ENCODE peak calls at places on chromosomes 4 and X, in ten cellular contexts. I, Q, M, Y, F, V, G, Z, C and P are unnamed samples.

GRCh38 chr4:153018031-153018430 is 81.9 kb downstream of the FHDC1 start:
- DNase-seq in F (no peak), C (peak), G (no peak), V (peak), Z (no peak), Y (no peak), I (no peak), Q (no peak), M (no peak), P (no peak)

GRCh38 chr4:81751531-81752291 is 280.0 kb upstream of the RASGEF1B start:
- DNase-seq in Y (no peak), Q (no peak), M (no peak), C (no peak), I (no peak), V (no peak), Z (no peak), F (no peak), G (no peak), P (no peak)

GRCh38 chr4:24495388-24495787 is 89.0 kb downstream of the DHX15 start:
- DNase-seq in F (no peak), Z (no peak), V (no peak), Q (no peak), G (no peak), M (no peak), C (no peak), I (no peak), Y (no peak), P (no peak)

GRCh38 chr4:8835521-8836365 is 35.9 kb downstream of the HMX1 start:
- DNase-seq in G (no peak), F (no peak), M (no peak), V (no peak), C (no peak), I (no peak), Q (no peak), Z (no peak), Y (no peak), P (no peak)

GRCh38 chrX:130754353-130754752 is 148.7 kb downstream of the ENOX2 start:
- DNase-seq in Z (no peak), F (no peak), C (no peak), I (no peak), V (no peak), Y (no peak), G (no peak), Q (no peak), M (no peak), P (no peak)

GRCh38 chr4:184153781-184154542 is 63.7 kb downstream of the ENPP6 start:
- DNase-seq in M (no peak), Y (no peak), Q (no peak), F (no peak), Z (no peak), I (no peak), C (no peak), G (no peak), V (no peak), P (no peak)

GRCh38 chrX:372856-373640 is 13.7 kb downstream of the PPP2R3B start:
- DNase-seq in G (no peak), Z (no peak), V (no peak), M (peak), Y (no peak), I (no peak), Q (peak), F (no peak), C (no peak), P (no peak)

GRCh38 chrX:1231850-1232505 is 19.5 kb upstream of the CRLF2 start:
- DNase-seq in I (no peak), M (no peak), Z (no peak), Y (no peak), V (no peak), G (no peak), Q (no peak), C (no peak), F (no peak), P (no peak)

GRCh38 chr4:169116270-169116901 is 106.3 kb upstream of the CBR4 start:
- DNase-seq in F (no peak), Y (peak), C (peak), G (no peak), Z (no peak), Q (no peak), M (no peak), V (peak), I (no peak), P (peak)

GRCh38 chr4:169114341-169114974 is 104.4 kb upstream of the CBR4 start:
- DNase-seq in C (no peak), Z (no peak), Y (no peak), Q (no peak), F (no peak), I (no peak), M (no peak), V (no peak), G (no peak), P (no peak)

GRCh38 chr4:169115144-169115896 is 105.3 kb upstream of the CBR4 start:
- DNase-seq in Y (no peak), I (no peak), Q (no peak), F (no peak), M (no peak), G (no peak), V (no peak), C (no peak), Z (no peak), P (no peak)

GRCh38 chr4:169117591-169118081 is 107.6 kb upstream of the CBR4 start:
- DNase-seq in C (peak), I (no peak), G (no peak), Z (no peak), V (peak), M (no peak), F (no peak), Q (peak), Y (peak), P (peak)

GRCh38 chr4:169115897-169116254 is 105.8 kb upstream of the CBR4 start:
- DNase-seq in Z (no peak), M (peak), Q (peak), F (peak), Y (peak), C (peak), I (no peak), V (peak), G (no peak), P (peak)
- TF ChIP-seq CTCF in Z (no peak), M (no peak), Q (peak), F (peak), Y (peak), C (peak), I (no peak), V (peak), G (no peak), P (peak)

DNA sequence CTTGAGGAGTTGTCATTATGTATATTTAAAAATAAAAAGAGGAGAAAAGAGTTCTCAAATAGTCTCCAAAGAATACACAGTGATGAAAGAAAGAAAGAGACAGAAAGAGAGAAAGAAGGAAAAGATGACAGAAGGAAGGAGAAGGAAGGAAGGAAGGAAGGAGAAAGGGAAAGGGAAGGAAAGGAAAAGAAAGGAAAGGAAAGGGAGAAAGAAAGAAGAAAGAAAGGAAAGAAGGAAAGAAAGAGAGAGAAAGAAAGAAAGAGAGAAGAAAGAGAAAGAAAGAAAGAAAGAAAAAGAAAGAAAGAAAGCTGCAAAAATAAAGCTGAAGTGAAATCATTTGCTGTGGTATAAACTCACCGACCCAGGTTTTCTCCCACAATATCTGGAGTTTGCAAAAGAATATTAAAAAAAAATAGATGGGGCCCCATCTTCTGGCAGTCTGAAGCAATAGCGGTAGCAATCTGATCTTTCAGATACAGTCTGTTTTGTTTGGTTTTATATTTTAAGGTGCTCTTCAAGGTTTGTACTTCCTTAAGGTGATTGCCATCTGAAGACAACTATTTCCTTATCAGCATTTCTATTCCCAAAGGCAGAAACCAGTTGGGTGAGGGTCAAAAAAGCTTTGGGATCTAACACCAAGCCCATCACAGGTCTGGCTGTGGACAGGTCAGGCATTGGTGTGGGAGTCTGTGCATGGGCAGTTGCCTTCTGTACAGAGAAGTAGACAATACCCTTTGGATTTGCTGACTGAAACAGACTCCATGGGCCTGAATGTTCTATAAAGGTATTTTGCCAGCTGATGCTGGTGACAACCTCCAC is 160.4 kb downstream of the CPEB2 start:
- DNase-seq in C (peak), Y (peak), V (no peak), Q (no peak), M (peak), G (no peak), Z (no peak), I (no peak), F (no peak), P (peak)
- TF ChIP-seq CTCF in C (peak), Y (peak), V (peak), Q (peak), M (peak), G (peak), Z (no peak), I (peak), F (peak), P (peak)

GRCh38 chr4:114385195-114385985 is 213.2 kb upstream of the UGT8 start:
- DNase-seq in Z (no peak), Y (no peak), G (no peak), Q (no peak), C (no peak), F (no peak), I (no peak), V (no peak), M (no peak), P (no peak)

GRCh38 chr4:114383721-114384120 is 214.9 kb upstream of the UGT8 start:
- DNase-seq in F (peak), C (peak), M (peak), I (no peak), Z (no peak), V (peak), Y (peak), Q (peak), G (no peak), P (peak)

GRCh38 chr4:114386637-114387233 is 211.9 kb upstream of the UGT8 start:
- DNase-seq in V (no peak), G (peak), M (peak), I (peak), C (peak), Y (peak), Q (no peak), F (no peak), Z (no peak), P (peak)

GRCh38 chr4:114383055-114383454 is 215.6 kb upstream of the UGT8 start:
- DNase-seq in F (no peak), Y (peak), G (no peak), C (no peak), Q (no peak), I (no peak), V (no peak), Z (no peak), M (no peak), P (no peak)

DNA sequence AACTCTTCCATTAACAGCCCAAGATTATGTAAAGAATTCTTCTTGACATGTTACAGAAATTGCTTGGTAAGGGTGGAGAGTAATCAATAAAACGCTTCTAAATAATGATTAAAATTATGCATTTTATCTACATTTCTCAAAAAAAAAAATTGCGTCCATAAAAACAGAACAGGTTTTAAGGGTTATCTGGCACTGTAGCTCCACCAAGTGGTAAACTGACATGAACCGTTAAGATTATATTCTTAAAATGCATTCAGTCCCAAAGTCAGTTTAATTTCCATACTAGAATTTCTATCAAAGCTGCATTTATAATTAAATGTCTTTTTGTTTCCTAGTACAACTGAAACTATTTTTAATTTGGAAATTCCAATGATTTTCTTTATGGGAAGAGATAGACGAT is 214.0 kb upstream of the UGT8 start:
- DNase-seq in V (no peak), M (no peak), F (no peak), Z (no peak), Q (peak), C (peak), I (peak), G (no peak), Y (peak), P (peak)
- TF ChIP-seq CTCF in V (peak), M (peak), F (peak), Z (peak), Q (peak), C (peak), I (peak), G (peak), Y (peak), P (peak)

DNA sequence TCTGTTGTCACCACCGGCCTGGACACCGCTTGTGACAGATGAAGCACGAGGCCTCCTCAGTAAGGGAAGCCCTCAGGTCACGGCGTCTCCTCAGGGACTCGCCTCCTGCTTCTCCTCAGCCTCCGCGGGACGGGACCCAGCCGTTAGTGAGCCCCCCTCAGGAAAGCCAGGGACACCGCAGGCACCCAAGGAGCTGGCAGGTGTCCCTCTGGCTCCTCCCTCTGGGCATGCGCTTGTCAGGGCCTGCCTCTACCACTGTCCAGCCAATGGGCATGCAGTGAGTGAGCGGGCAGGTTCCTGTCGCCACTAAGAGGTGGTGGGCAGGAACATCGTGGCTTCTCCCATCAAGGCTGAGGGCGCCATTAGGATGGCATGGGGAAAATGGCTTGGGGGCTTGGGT is 23.5 kb upstream of the CT55 start:
- DNase-seq in G (no peak), Q (no peak), M (no peak), F (no peak), Y (no peak), Z (peak), V (no peak), I (no peak), C (no peak), P (no peak)
- TF ChIP-seq CTCF in G (no peak), Q (no peak), M (no peak), F (no peak), Y (no peak), Z (peak), V (no peak), I (no peak), C (no peak), P (no peak)

GRCh38 chr4:608236-608635 is 17.1 kb upstream of the PDE6B start:
- DNase-seq in Z (no peak), C (no peak), G (no peak), Y (no peak), F (no peak), I (no peak), Q (no peak), M (no peak), V (no peak), P (no peak)

GRCh38 chr4:612749-613125 is 12.6 kb upstream of the PDE6B start:
- DNase-seq in C (no peak), V (no peak), Q (no peak), G (no peak), I (no peak), Y (no peak), M (no peak), Z (no peak), F (no peak), P (no peak)

GRCh38 chr4:609400-610050 is 15.8 kb upstream of the PDE6B start:
- DNase-seq in Q (no peak), M (no peak), C (peak), V (no peak), Z (no peak), G (no peak), I (no peak), F (no peak), Y (no peak), P (no peak)

GRCh38 chr4:612052-612748 is 13.2 kb upstream of the PDE6B start:
- DNase-seq in F (no peak), Z (no peak), Q (no peak), C (no peak), M (no peak), V (no peak), Y (no peak), G (no peak), I (no peak), P (no peak)

GRCh38 chr4:610411-611261 is 14.7 kb upstream of the PDE6B start:
- DNase-seq in Y (peak), C (peak), F (no peak), M (peak), G (no peak), Q (peak), I (no peak), Z (no peak), V (peak), P (peak)
- TF ChIP-seq CTCF in Y (no peak), C (peak), F (no peak), M (no peak), G (no peak), Q (no peak), I (no peak), Z (no peak), V (no peak), P (no peak)

DNA sequence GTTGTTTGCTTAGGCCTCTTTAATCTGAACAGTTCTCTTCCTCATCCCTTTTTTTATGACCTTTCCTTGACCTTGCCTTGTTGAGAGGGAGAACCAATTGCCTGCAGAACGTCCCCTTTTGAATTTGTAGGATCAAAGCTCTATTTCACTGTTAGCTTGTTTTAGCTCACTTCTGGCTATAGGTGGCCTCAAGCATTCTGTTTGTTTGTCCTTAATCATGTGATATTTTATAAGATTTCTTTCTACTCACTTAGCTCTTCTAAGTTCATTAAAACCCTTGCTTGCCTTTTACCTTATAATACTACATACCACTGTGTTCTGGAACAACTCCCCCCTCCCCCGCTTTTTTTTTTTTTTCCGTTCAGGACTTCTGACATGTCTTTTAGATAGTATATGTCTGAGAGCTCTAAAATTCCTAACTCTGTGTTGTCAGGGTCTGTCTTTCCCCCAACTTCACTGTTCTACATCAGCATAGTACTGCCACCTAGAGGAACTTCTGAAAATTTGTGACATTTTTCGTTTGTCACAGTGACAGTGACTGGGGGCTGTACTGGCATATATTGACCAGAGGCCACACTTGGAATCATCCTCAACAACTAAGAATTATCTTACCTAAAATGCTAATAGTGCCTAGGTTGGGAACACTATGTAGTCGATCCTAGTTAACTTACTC is 128.5 kb downstream of the LARP7 start:
- DNase-seq in Q (no peak), V (no peak), M (no peak), Z (peak), I (peak), G (peak), F (no peak), C (peak), Y (peak), P (peak)
- TF ChIP-seq CTCF in Q (peak), V (peak), M (peak), Z (peak), I (peak), G (peak), F (peak), C (peak), Y (peak), P (peak)

GRCh38 chrX:139877710-139878414 is 55.0 kb downstream of the ATP11C start:
- DNase-seq in Y (peak), M (no peak), Q (no peak), I (no peak), G (no peak), C (no peak), Z (no peak), V (no peak), F (no peak), P (peak)
- TF ChIP-seq CTCF in Y (no peak), M (no peak), Q (no peak), I (no peak), G (no peak), C (no peak), Z (no peak), V (no peak), F (no peak), P (no peak)

GRCh38 chr4:110132822-110133719 is 65.3 kb downstream of the ELOVL6 start:
- DNase-seq in Y (no peak), F (no peak), Z (no peak), M (no peak), G (no peak), C (no peak), I (no peak), Q (no peak), V (no peak), P (no peak)
- TF ChIP-seq CTCF in Y (no peak), F (no peak), Z (no peak), M (no peak), G (no peak), C (no peak), I (no peak), Q (no peak), V (no peak), P (no peak)

GRCh38 chr4:73662709-73663546 is 42.7 kb upstream of the RASSF6 start:
- DNase-seq in M (peak), F (peak), Y (peak), G (no peak), I (no peak), C (peak), Z (no peak), Q (no peak), V (peak), P (peak)

GRCh38 chr4:73660808-73661207 is 40.6 kb upstream of the RASSF6 start:
- DNase-seq in V (no peak), I (no peak), G (no peak), F (no peak), Y (peak), M (no peak), Z (no peak), C (no peak), Q (no peak), P (no peak)

GRCh38 chr4:73664470-73664869 is 44.2 kb upstream of the RASSF6 start:
- DNase-seq in I (no peak), M (no peak), Z (no peak), C (no peak), Y (no peak), V (no peak), Q (no peak), G (no peak), F (no peak), P (no peak)

GRCh38 chr4:73661646-73662119 is 41.4 kb upstream of the RASSF6 start:
- DNase-seq in G (no peak), V (peak), Q (peak), Y (peak), M (peak), I (no peak), C (peak), Z (no peak), F (peak), P (peak)
- TF ChIP-seq CTCF in G (no peak), V (peak), Q (peak), Y (peak), M (no peak), I (no peak), C (no peak), Z (no peak), F (peak), P (no peak)